ENCODE peak calls at places on chromosomes 6 and 20, in eight cellular contexts. One of them, this sample, is unnamed.
A peak's percentile ranks its signal among the peaks of the same experiment; 100 is the strongest.

GRCh38 chr20:38165966-38166706 is 1.1 kb upstream of the TGM2 start:
- DNase-seq in progenitor cell of endocrine pancreas: no peak
- DNase-seq in foreskin fibroblast: no peak
- DNase-seq in suprapubic skin: no peak
- DNase-seq in AG10803: peak; percentile 56
- DNase-seq in IMR-90: peak; percentile 35
- DNase-seq in neural crest cell: no peak
- DNase-seq in activated CD8-positive, alpha-beta T cell treated with anti-CD3 and anti-CD28 coated beads for 36 hours: no peak
- DNase-seq in this sample: no peak

GRCh38 chr6:163226836-163227485 is 187.6 kb upstream of the QKI start:
- DNase-seq in progenitor cell of endocrine pancreas: no peak
- DNase-seq in foreskin fibroblast: no peak
- DNase-seq in suprapubic skin: no peak
- DNase-seq in AG10803: peak; percentile 1
- DNase-seq in IMR-90: no peak
- DNase-seq in neural crest cell: no peak
- DNase-seq in activated CD8-positive, alpha-beta T cell treated with anti-CD3 and anti-CD28 coated beads for 36 hours: no peak
- DNase-seq in this sample: no peak

GRCh38 chr20:53832499-53832898 is 237.9 kb downstream of the BCAS1 start:
- DNase-seq in progenitor cell of endocrine pancreas: no peak
- DNase-seq in foreskin fibroblast: no peak
- DNase-seq in suprapubic skin: no peak
- DNase-seq in AG10803: no peak
- DNase-seq in IMR-90: no peak
- DNase-seq in neural crest cell: no peak
- DNase-seq in activated CD8-positive, alpha-beta T cell treated with anti-CD3 and anti-CD28 coated beads for 36 hours: no peak
- DNase-seq in this sample: no peak

GRCh38 chr6:48016027-48016755 is 94.8 kb downstream of the PTCHD4 start:
- DNase-seq in progenitor cell of endocrine pancreas: no peak
- DNase-seq in foreskin fibroblast: no peak
- DNase-seq in suprapubic skin: no peak
- DNase-seq in AG10803: no peak
- DNase-seq in IMR-90: no peak
- DNase-seq in neural crest cell: no peak
- DNase-seq in activated CD8-positive, alpha-beta T cell treated with anti-CD3 and anti-CD28 coated beads for 36 hours: no peak
- DNase-seq in this sample: no peak

GRCh38 chr6:80006541-80006940 is 2.1 kb downstream of the TTK start:
- DNase-seq in progenitor cell of endocrine pancreas: no peak
- DNase-seq in foreskin fibroblast: no peak
- DNase-seq in suprapubic skin: no peak
- DNase-seq in AG10803: peak; percentile 11
- DNase-seq in IMR-90: no peak
- DNase-seq in neural crest cell: no peak
- DNase-seq in activated CD8-positive, alpha-beta T cell treated with anti-CD3 and anti-CD28 coated beads for 36 hours: no peak
- DNase-seq in this sample: no peak

GRCh38 chr20:33334111-33334510 is 51.1 kb downstream of the BPIFB1 start:
- DNase-seq in progenitor cell of endocrine pancreas: no peak
- DNase-seq in foreskin fibroblast: no peak
- DNase-seq in suprapubic skin: no peak
- DNase-seq in AG10803: no peak
- DNase-seq in IMR-90: no peak
- DNase-seq in neural crest cell: no peak
- DNase-seq in activated CD8-positive, alpha-beta T cell treated with anti-CD3 and anti-CD28 coated beads for 36 hours: no peak
- DNase-seq in this sample: no peak

GRCh38 chr6:1436334-1437306 is 47.2 kb downstream of the FOXF2 start:
- DNase-seq in progenitor cell of endocrine pancreas: peak; percentile 54
- DNase-seq in foreskin fibroblast: peak; percentile 61
- DNase-seq in suprapubic skin: no peak
- DNase-seq in AG10803: peak; percentile 64
- DNase-seq in IMR-90: peak; percentile 72
- DNase-seq in neural crest cell: peak; percentile 81
- DNase-seq in activated CD8-positive, alpha-beta T cell treated with anti-CD3 and anti-CD28 coated beads for 36 hours: peak; percentile 61
- DNase-seq in this sample: peak; percentile 86

GRCh38 chr6:166050559-166050958 is 117.1 kb downstream of the TBXT start:
- DNase-seq in progenitor cell of endocrine pancreas: no peak
- DNase-seq in foreskin fibroblast: no peak
- DNase-seq in suprapubic skin: no peak
- DNase-seq in AG10803: no peak
- DNase-seq in IMR-90: no peak
- DNase-seq in neural crest cell: no peak
- DNase-seq in activated CD8-positive, alpha-beta T cell treated with anti-CD3 and anti-CD28 coated beads for 36 hours: no peak
- DNase-seq in this sample: no peak

GRCh38 chr20:53163486-53163885 is 191.3 kb downstream of the TSHZ2 start:
- DNase-seq in progenitor cell of endocrine pancreas: no peak
- DNase-seq in foreskin fibroblast: no peak
- DNase-seq in suprapubic skin: no peak
- DNase-seq in AG10803: peak; percentile 76
- DNase-seq in IMR-90: peak; percentile 10
- DNase-seq in neural crest cell: no peak
- DNase-seq in activated CD8-positive, alpha-beta T cell treated with anti-CD3 and anti-CD28 coated beads for 36 hours: peak; percentile 18
- DNase-seq in this sample: no peak

GRCh38 chr6:15403094-15403493 is 157.2 kb downstream of the JARID2 start:
- DNase-seq in progenitor cell of endocrine pancreas: no peak
- DNase-seq in foreskin fibroblast: no peak
- DNase-seq in suprapubic skin: no peak
- DNase-seq in AG10803: no peak
- DNase-seq in IMR-90: no peak
- DNase-seq in neural crest cell: no peak
- DNase-seq in activated CD8-positive, alpha-beta T cell treated with anti-CD3 and anti-CD28 coated beads for 36 hours: no peak
- DNase-seq in this sample: no peak

GRCh38 chr20:43812216-43812615 is 85.4 kb upstream of the GTSF1L start:
- DNase-seq in progenitor cell of endocrine pancreas: no peak
- DNase-seq in foreskin fibroblast: no peak
- DNase-seq in suprapubic skin: no peak
- DNase-seq in AG10803: no peak
- DNase-seq in IMR-90: no peak
- DNase-seq in neural crest cell: no peak
- DNase-seq in activated CD8-positive, alpha-beta T cell treated with anti-CD3 and anti-CD28 coated beads for 36 hours: no peak
- DNase-seq in this sample: no peak

GRCh38 chr6:109609737-109610136 is 81.3 kb downstream of the AK9 start:
- DNase-seq in progenitor cell of endocrine pancreas: no peak
- DNase-seq in foreskin fibroblast: no peak
- DNase-seq in suprapubic skin: no peak
- DNase-seq in AG10803: no peak
- DNase-seq in IMR-90: no peak
- DNase-seq in neural crest cell: no peak
- DNase-seq in activated CD8-positive, alpha-beta T cell treated with anti-CD3 and anti-CD28 coated beads for 36 hours: no peak
- DNase-seq in this sample: no peak

GRCh38 chr6:13854716-13855250 is 40.4 kb upstream of the MCUR1 start:
- DNase-seq in progenitor cell of endocrine pancreas: no peak
- DNase-seq in foreskin fibroblast: no peak
- DNase-seq in suprapubic skin: no peak
- DNase-seq in AG10803: no peak
- DNase-seq in IMR-90: no peak
- DNase-seq in neural crest cell: no peak
- DNase-seq in activated CD8-positive, alpha-beta T cell treated with anti-CD3 and anti-CD28 coated beads for 36 hours: no peak
- DNase-seq in this sample: no peak

GRCh38 chr6:30741789-30742315 is 635 bp downstream of the FLOT1 start:
- DNase-seq in progenitor cell of endocrine pancreas: no peak
- DNase-seq in foreskin fibroblast: no peak
- DNase-seq in suprapubic skin: no peak
- DNase-seq in AG10803: no peak
- DNase-seq in IMR-90: no peak
- DNase-seq in neural crest cell: no peak
- DNase-seq in activated CD8-positive, alpha-beta T cell treated with anti-CD3 and anti-CD28 coated beads for 36 hours: peak; percentile 34
- DNase-seq in this sample: no peak

GRCh38 chr6:29589423-29590048 is 4.6 kb downstream of the OR2H2 start:
- DNase-seq in progenitor cell of endocrine pancreas: peak; percentile 27
- DNase-seq in foreskin fibroblast: peak; percentile 34
- DNase-seq in suprapubic skin: no peak
- DNase-seq in AG10803: peak; percentile 51
- DNase-seq in IMR-90: peak; percentile 47
- DNase-seq in neural crest cell: peak; percentile 57
- DNase-seq in activated CD8-positive, alpha-beta T cell treated with anti-CD3 and anti-CD28 coated beads for 36 hours: peak; percentile 71
- DNase-seq in this sample: peak; percentile 64

DNA sequence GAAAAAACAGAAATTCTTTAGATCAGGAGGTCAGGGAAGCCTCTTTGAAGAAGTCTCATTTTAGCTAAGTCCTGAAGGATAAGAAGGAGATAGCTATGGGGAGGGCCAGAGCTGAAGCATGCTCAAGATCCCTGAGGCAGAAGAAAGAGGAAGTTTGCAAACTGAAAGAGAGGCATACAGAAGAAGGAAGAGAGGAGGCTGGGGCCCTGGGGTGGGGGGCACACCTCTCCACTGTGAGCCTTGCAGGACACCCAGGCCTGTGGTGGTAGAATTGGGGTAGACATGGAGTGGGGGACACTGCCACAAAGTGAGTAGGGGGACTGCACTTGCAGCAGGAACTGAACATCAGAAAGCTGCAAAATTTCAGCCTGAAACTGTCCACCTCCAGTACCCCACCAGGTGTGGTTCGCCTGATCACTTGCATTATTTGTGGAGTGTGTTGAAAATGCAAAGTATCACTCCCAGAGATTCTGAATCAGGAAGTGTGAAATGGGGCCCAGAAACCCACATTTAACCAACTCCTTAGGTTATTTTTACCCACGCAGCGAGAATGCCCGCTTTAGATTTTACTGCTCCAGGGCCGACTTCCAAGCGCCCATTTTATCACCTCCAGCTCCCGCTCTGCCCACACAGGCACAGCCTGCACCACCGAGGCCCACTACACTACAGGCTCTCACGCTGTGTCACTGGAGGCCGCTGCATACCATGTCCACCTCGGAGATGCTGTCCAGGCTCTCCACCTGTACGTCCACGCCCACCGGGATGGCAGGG is 44.0 kb downstream of the GABRR2 start:
- DNase-seq in progenitor cell of endocrine pancreas: no peak
- DNase-seq in foreskin fibroblast: no peak
- DNase-seq in suprapubic skin: no peak
- DNase-seq in AG10803: no peak
- DNase-seq in IMR-90: no peak
- DNase-seq in neural crest cell: no peak
- DNase-seq in activated CD8-positive, alpha-beta T cell treated with anti-CD3 and anti-CD28 coated beads for 36 hours: no peak
- DNase-seq in this sample: no peak
- TF ChIP-seq CTCF in progenitor cell of endocrine pancreas: no peak
- TF ChIP-seq CTCF in foreskin fibroblast: no peak
- TF ChIP-seq CTCF in suprapubic skin: no peak
- TF ChIP-seq CTCF in AG10803: no peak
- TF ChIP-seq CTCF in IMR-90: no peak
- TF ChIP-seq CTCF in neural crest cell: no peak
- TF ChIP-seq CTCF in activated CD8-positive, alpha-beta T cell treated with anti-CD3 and anti-CD28 coated beads for 36 hours: no peak
- TF ChIP-seq CTCF in this sample: no peak

GRCh38 chr6:36443951-36444428 is 1.2 kb downstream of the KCTD20 start:
- DNase-seq in progenitor cell of endocrine pancreas: no peak
- DNase-seq in foreskin fibroblast: no peak
- DNase-seq in suprapubic skin: no peak
- DNase-seq in AG10803: no peak
- DNase-seq in IMR-90: peak; percentile 31
- DNase-seq in neural crest cell: no peak
- DNase-seq in activated CD8-positive, alpha-beta T cell treated with anti-CD3 and anti-CD28 coated beads for 36 hours: peak; percentile 24
- DNase-seq in this sample: peak; percentile 41
- TF ChIP-seq CTCF in progenitor cell of endocrine pancreas: peak; percentile 43
- TF ChIP-seq CTCF in foreskin fibroblast: peak; percentile 5
- TF ChIP-seq CTCF in suprapubic skin: no peak
- TF ChIP-seq CTCF in AG10803: peak; percentile 10
- TF ChIP-seq CTCF in IMR-90: no peak
- TF ChIP-seq CTCF in neural crest cell: peak; percentile 42
- TF ChIP-seq CTCF in activated CD8-positive, alpha-beta T cell treated with anti-CD3 and anti-CD28 coated beads for 36 hours: no peak
- TF ChIP-seq CTCF in this sample: peak; percentile 31

GRCh38 chr6:28280595-28281287 is 631 bp upstream of the PGBD1 start:
- DNase-seq in progenitor cell of endocrine pancreas: no peak
- DNase-seq in foreskin fibroblast: no peak
- DNase-seq in suprapubic skin: no peak
- DNase-seq in AG10803: no peak
- DNase-seq in IMR-90: no peak
- DNase-seq in neural crest cell: no peak
- DNase-seq in activated CD8-positive, alpha-beta T cell treated with anti-CD3 and anti-CD28 coated beads for 36 hours: no peak
- DNase-seq in this sample: no peak

GRCh38 chr6:28277746-28278145 is 3.6 kb upstream of the PGBD1 start:
- DNase-seq in progenitor cell of endocrine pancreas: no peak
- DNase-seq in foreskin fibroblast: no peak
- DNase-seq in suprapubic skin: no peak
- DNase-seq in AG10803: peak; percentile 18
- DNase-seq in IMR-90: no peak
- DNase-seq in neural crest cell: no peak
- DNase-seq in activated CD8-positive, alpha-beta T cell treated with anti-CD3 and anti-CD28 coated beads for 36 hours: no peak
- DNase-seq in this sample: no peak

GRCh38 chr6:28282923-28283322 is 1.6 kb downstream of the PGBD1 start:
- DNase-seq in progenitor cell of endocrine pancreas: no peak
- DNase-seq in foreskin fibroblast: no peak
- DNase-seq in suprapubic skin: no peak
- DNase-seq in AG10803: no peak
- DNase-seq in IMR-90: no peak
- DNase-seq in neural crest cell: no peak
- DNase-seq in activated CD8-positive, alpha-beta T cell treated with anti-CD3 and anti-CD28 coated beads for 36 hours: peak; percentile 13
- DNase-seq in this sample: no peak

GRCh38 chr6:28281288-28282064 is at the start of gene PGBD1:
- DNase-seq in progenitor cell of endocrine pancreas: peak; percentile 72
- DNase-seq in foreskin fibroblast: peak; percentile 75
- DNase-seq in suprapubic skin: no peak
- DNase-seq in AG10803: peak; percentile 80
- DNase-seq in IMR-90: peak; percentile 77
- DNase-seq in neural crest cell: peak; percentile 77
- DNase-seq in activated CD8-positive, alpha-beta T cell treated with anti-CD3 and anti-CD28 coated beads for 36 hours: peak; percentile 73
- DNase-seq in this sample: peak; percentile 58
- TF ChIP-seq CTCF in progenitor cell of endocrine pancreas: no peak
- TF ChIP-seq CTCF in foreskin fibroblast: no peak
- TF ChIP-seq CTCF in suprapubic skin: no peak
- TF ChIP-seq CTCF in AG10803: no peak
- TF ChIP-seq CTCF in IMR-90: no peak
- TF ChIP-seq CTCF in neural crest cell: no peak
- TF ChIP-seq CTCF in activated CD8-positive, alpha-beta T cell treated with anti-CD3 and anti-CD28 coated beads for 36 hours: no peak
- TF ChIP-seq CTCF in this sample: no peak

GRCh38 chr20:23350007-23350854 is at the start of gene NXT1:
- DNase-seq in progenitor cell of endocrine pancreas: peak; percentile 95
- DNase-seq in foreskin fibroblast: peak; percentile 98
- DNase-seq in suprapubic skin: peak; percentile 98
- DNase-seq in AG10803: peak; percentile 98
- DNase-seq in IMR-90: peak; percentile 99
- DNase-seq in neural crest cell: peak; percentile 93
- DNase-seq in activated CD8-positive, alpha-beta T cell treated with anti-CD3 and anti-CD28 coated beads for 36 hours: peak; percentile 95
- DNase-seq in this sample: peak; percentile 92
- TF ChIP-seq CTCF in progenitor cell of endocrine pancreas: no peak
- TF ChIP-seq CTCF in foreskin fibroblast: peak; percentile 1
- TF ChIP-seq CTCF in suprapubic skin: no peak
- TF ChIP-seq CTCF in AG10803: no peak
- TF ChIP-seq CTCF in IMR-90: no peak
- TF ChIP-seq CTCF in neural crest cell: peak; percentile 25
- TF ChIP-seq CTCF in activated CD8-positive, alpha-beta T cell treated with anti-CD3 and anti-CD28 coated beads for 36 hours: no peak
- TF ChIP-seq CTCF in this sample: peak; percentile 33

DNA sequence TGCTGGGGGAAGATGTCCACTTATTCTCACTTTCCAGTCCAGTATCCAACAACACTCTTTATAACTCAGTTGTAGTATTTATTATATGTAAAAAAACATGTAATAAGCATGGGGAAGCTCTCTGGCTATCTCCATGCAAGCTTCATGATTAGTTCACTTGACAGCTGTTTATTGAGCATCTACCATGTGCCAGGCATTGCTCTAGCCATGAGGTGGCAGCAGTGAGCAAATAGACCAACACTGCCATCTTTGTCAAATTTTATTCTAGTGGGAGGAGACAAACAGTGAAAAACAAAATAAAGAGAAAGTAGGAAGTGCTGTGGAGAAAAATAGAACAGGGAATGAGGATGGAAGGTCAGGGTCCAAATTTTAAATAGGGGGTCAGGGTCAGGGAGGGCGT is 131.8 kb downstream of the CFAP61 start:
- DNase-seq in progenitor cell of endocrine pancreas: no peak
- DNase-seq in foreskin fibroblast: no peak
- DNase-seq in suprapubic skin: no peak
- DNase-seq in AG10803: peak; percentile 0
- DNase-seq in IMR-90: no peak
- DNase-seq in neural crest cell: no peak
- DNase-seq in activated CD8-positive, alpha-beta T cell treated with anti-CD3 and anti-CD28 coated beads for 36 hours: peak; percentile 24
- DNase-seq in this sample: no peak
- TF ChIP-seq CTCF in progenitor cell of endocrine pancreas: peak; percentile 18
- TF ChIP-seq CTCF in foreskin fibroblast: peak; percentile 52
- TF ChIP-seq CTCF in suprapubic skin: no peak
- TF ChIP-seq CTCF in AG10803: peak; percentile 49
- TF ChIP-seq CTCF in IMR-90: peak; percentile 35
- TF ChIP-seq CTCF in neural crest cell: peak; percentile 38
- TF ChIP-seq CTCF in activated CD8-positive, alpha-beta T cell treated with anti-CD3 and anti-CD28 coated beads for 36 hours: peak; percentile 50
- TF ChIP-seq CTCF in this sample: peak; percentile 44